ENCODE peak calls at places on chromosome 21, in six cellular contexts. N, S, A, O, Y and L are unnamed samples.

GRCh38 chr21:46503922-46504539 is 45.3 kb downstream of the DIP2A start:
- DNase-seq in A (no peak), O (no peak), S (no peak), Y (no peak), N (no peak), L (no peak)

GRCh38 chr21:42741056-42741455 is 87.6 kb downstream of the PDE9A start:
- DNase-seq in A (no peak), Y (no peak), N (no peak), O (no peak), S (no peak), L (no peak)

GRCh38 chr21:22342855-22343254 is 1344.6 kb downstream of the NCAM2 start:
- DNase-seq in Y (no peak), N (no peak), A (no peak), O (no peak), S (peak), L (no peak)

GRCh38 chr21:35226960-35227741 is 178.0 kb upstream of the RUNX1 start:
- DNase-seq in O (no peak), N (no peak), A (no peak), S (peak), Y (no peak), L (peak)

GRCh38 chr21:34609244-34609950 is 5.5 kb downstream of the RCAN1 start:
- DNase-seq in Y (no peak), S (no peak), A (no peak), N (no peak), O (no peak), L (no peak)

GRCh38 chr21:46661211-46661625 is 25.7 kb downstream of the PRMT2 start:
- DNase-seq in Y (peak), O (no peak), A (no peak), S (no peak), N (peak), L (peak)

GRCh38 chr21:43269461-43269860 is 100.7 kb downstream of the CRYAA start:
- DNase-seq in O (no peak), A (no peak), N (no peak), S (peak), Y (peak), L (peak)

GRCh38 chr21:41819236-41819855 is 52.5 kb upstream of the RIPK4 start:
- DNase-seq in S (no peak), N (no peak), A (no peak), Y (no peak), O (no peak), L (no peak)